ENCODE peak calls at places on chromosome 21, in six cellular contexts. O, M, J, U, V and R are unnamed samples.

GRCh38 chr21:46000182-46000730 is 18.7 kb downstream of the COL6A1 start:
- DNase-seq in V (no peak), O (no peak), M (no peak), J (no peak), U (no peak), R (no peak)

GRCh38 chr21:14734191-14734590 is 188.1 kb upstream of the SAMSN1 start:
- DNase-seq in M (no peak), U (no peak), J (no peak), O (no peak), V (no peak), R (no peak)

GRCh38 chr21:43703068-43703880 is 15.7 kb upstream of the PDXK start:
- DNase-seq in U (peak), O (no peak), J (peak), V (no peak), M (no peak), R (no peak)

GRCh38 chr21:37364722-37365121 is 1.9 kb upstream of the DYRK1A start:
- DNase-seq in J (no peak), M (no peak), V (no peak), O (no peak), U (peak), R (no peak)

GRCh38 chr21:32590130-32590529 is 4.8 kb upstream of the TCP10L start:
- DNase-seq in O (no peak), M (no peak), U (no peak), J (no peak), V (no peak), R (no peak)

GRCh38 chr21:28099296-28099695 is 893.4 kb downstream of the LTN1 start:
- DNase-seq in M (no peak), V (no peak), U (no peak), O (peak), J (no peak), R (no peak)

GRCh38 chr21:38631676-38632075 is 133.4 kb upstream of the ERG start:
- DNase-seq in M (no peak), J (no peak), V (no peak), U (no peak), O (no peak), R (no peak)

GRCh38 chr21:18622383-18622782 is 218.8 kb upstream of the TMPRSS15 start:
- DNase-seq in O (no peak), U (no peak), J (no peak), V (no peak), M (no peak), R (no peak)

GRCh38 chr21:20789696-20790095 is 208.5 kb upstream of the NCAM2 start:
- DNase-seq in M (no peak), V (no peak), U (no peak), O (no peak), J (no peak), R (no peak)

GRCh38 chr21:44709426-44710293 is 1.7 kb downstream of the TSPEAR start:
- DNase-seq in O (no peak), V (no peak), U (no peak), M (no peak), J (no peak), R (no peak)

GRCh38 chr21:16640297-16641027 is 872.4 kb upstream of the CXADR start:
- DNase-seq in O (no peak), M (no peak), J (no peak), V (no peak), U (no peak), R (no peak)

GRCh38 chr21:27206368-27206982 is 239.6 kb upstream of the ADAMTS5 start:
- DNase-seq in U (no peak), V (no peak), J (peak), O (no peak), M (no peak), R (no peak)

GRCh38 chr21:41678944-41679343 is 87.9 kb downstream of the RIPK4 start:
- DNase-seq in U (peak), O (peak), J (peak), M (no peak), V (peak), R (peak)

GRCh38 chr21:46207920-46208571 is 20.5 kb downstream of the LSS start:
- DNase-seq in O (peak), J (no peak), V (no peak), M (no peak), U (peak), R (no peak)

GRCh38 chr21:37430184-37430821 is 63.7 kb downstream of the DYRK1A start:
- DNase-seq in O (no peak), J (no peak), U (no peak), V (no peak), M (no peak), R (no peak)